ENCODE peak calls at places on chromosomes 11 and 22, in six cellular contexts. S, X, M, V, D and J are unnamed samples.

GRCh38 chr22:46761539-46762237 is 762 bp upstream of the TBC1D22A start:
- DNase-seq in S (peak; percentile 9), X (no peak), M (peak; percentile 6), V (peak; percentile 2), D (no peak), J (no peak)

GRCh38 chr11:111635706-111636045 is 33.4 kb downstream of the SIK2 start:
- DNase-seq in S (peak; percentile 67), X (no peak), M (no peak), V (peak; percentile 50), D (no peak), J (no peak)

GRCh38 chr22:46067159-46068111 is 82.9 kb upstream of the PPARA start:
- DNase-seq in S (no peak), X (peak; percentile 37), M (peak; percentile 16), V (peak; percentile 37), D (no peak), J (no peak)

GRCh38 chr11:38089728-38090127 is 1491.7 kb upstream of the RAG2 start:
- DNase-seq in S (no peak), X (no peak), M (no peak), V (no peak), D (peak; percentile 0), J (no peak)

GRCh38 chr11:128465946-128466688 is 121.2 kb downstream of the ETS1 start:
- DNase-seq in S (no peak), X (no peak), M (no peak), V (no peak), D (no peak), J (no peak)

GRCh38 chr11:119671048-119671447 is 58.0 kb downstream of the NECTIN1 start:
- DNase-seq in S (peak; percentile 88), X (peak; percentile 62), M (no peak), V (peak; percentile 68), D (no peak), J (no peak)

GRCh38 chr11:118908931-118909618 is 16.7 kb downstream of the BCL9L start:
- DNase-seq in S (peak; percentile 92), X (peak; percentile 66), M (peak; percentile 75), V (peak; percentile 79), D (peak; percentile 84), J (peak; percentile 21)

GRCh38 chr22:42399315-42400271 is 32.6 kb downstream of the NFAM1 start:
- DNase-seq in S (no peak), X (peak; percentile 41), M (no peak), V (peak; percentile 25), D (no peak), J (no peak)

GRCh38 chr22:40204331-40205116 is 26.8 kb downstream of the TNRC6B start:
- DNase-seq in S (peak; percentile 73), X (no peak), M (no peak), V (no peak), D (no peak), J (no peak)

DNA sequence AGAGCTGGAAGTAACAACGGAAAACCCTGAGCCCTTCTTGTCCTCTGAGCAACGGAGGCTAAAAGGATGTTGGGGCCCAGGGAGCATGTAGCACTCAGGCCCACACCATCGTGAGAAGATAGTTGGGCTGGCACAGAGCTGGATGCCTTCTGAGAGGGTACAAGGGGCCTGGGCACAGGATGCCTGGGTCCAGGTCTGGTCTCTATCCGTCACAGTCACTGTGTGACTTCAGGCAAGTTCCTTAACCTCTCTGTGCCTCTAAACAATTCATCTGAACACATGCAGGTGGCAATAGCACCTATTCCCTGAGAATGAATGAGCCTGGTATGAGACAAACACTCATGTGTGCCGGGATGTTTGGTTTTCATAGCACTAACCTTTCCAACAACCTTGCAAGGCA is 29.2 kb downstream of the MB start:
- DNase-seq in S (no peak), X (no peak), M (no peak), V (no peak), D (no peak), J (no peak)
- H3K4me1 ChIP-seq in S (peaks cover 9% of the 10 kb centered on the region), X (no peaks in the 10 kb centered on the region), M (peaks cover 30% of the 10 kb centered on the region), V (peaks cover under 1% of the 10 kb centered on the region), D (peaks cover 67% of the 10 kb centered on the region), J (no peaks in the 10 kb centered on the region)

GRCh38 chr11:57087966-57088365 is 93.8 kb upstream of the LRRC55 start:
- DNase-seq in S (no peak), X (no peak), M (no peak), V (no peak), D (no peak), J (no peak)

GRCh38 chr11:57083641-57084385 is 95.1 kb downstream of the OR5AK2 start:
- DNase-seq in S (no peak), X (no peak), M (no peak), V (peak; percentile 7), D (peak; percentile 35), J (no peak)

GRCh38 chr11:57081356-57081755 is 92.6 kb downstream of the OR5AK2 start:
- DNase-seq in S (no peak), X (no peak), M (no peak), V (no peak), D (no peak), J (no peak)

GRCh38 chr11:57082125-57082524 is 93.4 kb downstream of the OR5AK2 start:
- DNase-seq in S (no peak), X (no peak), M (no peak), V (no peak), D (no peak), J (no peak)

GRCh38 chr11:57085604-57086003 is 96.1 kb upstream of the LRRC55 start:
- DNase-seq in S (no peak), X (no peak), M (no peak), V (no peak), D (peak; percentile 16), J (no peak)
- TF ChIP-seq CTCF in S (peak; percentile 18), X (no peak), M (no peak), V (no peak), D (no peak), J (no peak)

GRCh38 chr11:90738799-90739198 is 516.0 kb upstream of the CHORDC1 start:
- DNase-seq in S (no peak), X (no peak), M (no peak), V (no peak), D (no peak), J (no peak)

GRCh38 chr11:90747057-90747456 is 524.2 kb upstream of the CHORDC1 start:
- DNase-seq in S (no peak), X (no peak), M (no peak), V (no peak), D (peak; percentile 29), J (no peak)

DNA sequence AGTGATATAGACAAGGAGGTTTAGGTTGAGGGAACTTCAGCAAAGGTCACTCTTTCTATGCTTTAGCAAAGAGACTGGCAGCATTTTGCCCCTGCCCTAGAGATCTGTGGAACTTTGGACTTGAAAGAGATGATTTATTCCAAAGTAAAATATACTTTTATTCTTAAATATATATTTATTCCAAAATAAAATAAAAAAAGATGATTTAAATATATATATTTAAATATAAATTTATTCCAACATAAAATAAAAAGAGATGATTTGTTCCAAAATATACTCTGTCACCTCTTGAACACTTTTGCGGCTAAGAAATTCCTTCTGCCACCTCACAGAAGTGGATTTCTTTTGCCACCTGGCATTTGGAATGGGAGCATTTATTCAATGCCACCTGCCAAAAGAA is 521.3 kb upstream of the CHORDC1 start:
- DNase-seq in S (no peak), X (no peak), M (no peak), V (no peak), D (no peak), J (no peak)
- H3K9me3 ChIP-seq in S (peaks cover 10% of the 10 kb centered on the region), X (peaks cover 37% of the 10 kb centered on the region), M (no peaks in the 10 kb centered on the region), V (no peaks in the 10 kb centered on the region), D (no peaks in the 10 kb centered on the region), J (no peaks in the 10 kb centered on the region)

GRCh38 chr11:64628596-64628995 is 37.6 kb downstream of the SLC22A12 start:
- DNase-seq in S (no peak), X (no peak), M (no peak), V (no peak), D (no peak), J (no peak)

GRCh38 chr11:64631675-64632074 is 40.7 kb downstream of the SLC22A12 start:
- DNase-seq in S (no peak), X (no peak), M (no peak), V (no peak), D (no peak), J (no peak)

GRCh38 chr11:64632237-64632636 is 41.2 kb downstream of the SLC22A12 start:
- DNase-seq in S (no peak), X (no peak), M (no peak), V (no peak), D (no peak), J (no peak)

GRCh38 chr11:64629103-64629502 is 38.1 kb downstream of the SLC22A12 start:
- DNase-seq in S (no peak), X (no peak), M (no peak), V (no peak), D (no peak), J (no peak)

DNA sequence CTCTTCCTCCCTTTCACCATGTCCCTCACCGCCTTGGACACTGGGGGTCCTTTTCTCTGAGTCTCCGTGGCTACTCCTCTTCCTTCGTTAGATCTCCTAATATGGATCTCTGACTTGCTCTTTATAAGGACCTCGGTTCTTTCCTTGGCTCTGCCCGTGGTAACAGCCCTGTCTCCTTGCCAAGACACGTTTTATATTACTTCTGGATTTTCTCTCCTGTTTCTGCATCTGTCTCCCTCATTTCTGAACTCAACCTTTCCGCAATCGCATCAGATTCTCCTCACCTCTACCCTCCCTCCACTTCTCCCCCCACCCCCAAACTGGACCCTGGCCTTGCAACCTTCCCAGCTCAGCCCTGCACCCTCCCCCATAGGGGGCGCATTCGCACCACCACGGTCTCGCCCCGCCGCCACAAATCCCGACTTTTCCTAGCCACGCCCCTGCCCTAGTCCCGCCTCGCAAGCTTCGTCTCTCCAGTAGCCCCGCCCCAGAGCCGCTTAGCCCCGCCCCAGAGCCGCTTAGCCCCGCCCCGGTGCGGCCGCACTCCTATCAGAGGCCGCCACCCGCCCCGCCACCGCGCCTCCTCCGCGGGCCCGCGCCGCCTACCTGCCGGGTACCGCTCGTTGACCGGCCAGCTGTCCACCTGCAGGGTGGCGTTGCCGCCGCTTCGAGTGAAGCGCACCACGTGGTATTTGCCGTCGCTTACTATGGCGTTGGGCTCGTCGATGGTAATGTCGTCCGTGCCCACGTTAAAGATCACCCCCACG is 39.0 kb downstream of the SLC22A12 start:
- DNase-seq in S (no peak), X (peak; percentile 46), M (no peak), V (peak; percentile 65), D (peak; percentile 56), J (no peak)
- H3K4me1 ChIP-seq in S (no peaks in the 10 kb centered on the region), X (no peaks in the 10 kb centered on the region), M (peaks cover 3% of the 10 kb centered on the region), V (no peaks in the 10 kb centered on the region), D (no peaks in the 10 kb centered on the region), J (peaks cover 13% of the 10 kb centered on the region)

DNA sequence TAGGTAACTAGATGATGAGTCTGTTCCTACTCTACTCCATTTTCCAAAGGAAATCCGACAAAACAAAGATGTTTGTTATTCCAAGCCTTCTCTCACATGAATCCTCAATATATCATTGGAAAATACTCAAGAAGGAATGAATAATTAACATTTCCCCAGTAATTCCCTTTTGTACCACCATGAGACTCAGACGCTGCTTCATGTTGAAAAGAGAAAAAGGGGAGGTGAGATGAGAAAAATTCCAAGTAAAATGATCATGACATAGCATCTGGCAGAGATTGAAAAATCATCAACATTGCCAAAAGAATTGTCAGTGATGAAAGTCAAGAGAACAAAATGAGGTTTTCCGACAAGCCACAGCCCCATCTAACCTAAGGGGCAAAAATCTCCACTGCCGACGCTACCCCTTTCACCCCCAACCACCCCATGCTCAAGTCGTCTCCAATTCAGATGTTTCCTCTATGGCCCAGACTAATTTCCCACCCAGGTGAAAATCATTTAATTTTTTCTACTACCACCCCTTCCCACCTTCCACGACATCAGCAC is 1.3 kb downstream of the RAB6A start:
- DNase-seq in S (peak; percentile 23), X (no peak), M (no peak), V (no peak), D (peak; percentile 26), J (no peak)
- TF ChIP-seq CTCF in S (peak; percentile 32), X (no peak), M (peak; percentile 25), V (peak; percentile 38), D (peak; percentile 4), J (no peak)